ENCODE peak calls at places on chromosome 7, in nine cellular contexts. O is PC-9; U is heart right ventricle; P is cerebellum; B is effector memory CD4-positive, alpha-beta T cell; J is tibial artery; D is stimulated activated CD4-positive, alpha-beta T cell treated with anti-CD3 and anti-CD28 coated beads, Interleukin-1b, Interleukin-23, amount 100 ng/mL, for 24 hours; N is dorsolateral prefrontal cortex; A is tibial nerve. Z is an unnamed sample.

GRCh38 chr7:107446988-107447387 is 22.9 kb upstream of the GPR22 start:
- DNase-seq in O (no peak), U (no peak), P (no peak), B (no peak), J (no peak), D (no peak), N (no peak), A (no peak), Z (no peak)

GRCh38 chr7:368651-369475 is 78.9 kb downstream of the FOXL3 start:
- DNase-seq in O (no peak), U (no peak), P (no peak), B (no peak), J (no peak), D (no peak), N (no peak), A (no peak), Z (no peak)

GRCh38 chr7:112205348-112206237 is 606 bp downstream of the DOCK4 start:
- DNase-seq in O (peak), U (peak), P (peak), B (no peak), J (peak), D (no peak), N (peak), A (peak), Z (peak)

GRCh38 chr7:135169141-135169935 is 1.2 kb downstream of the CYREN start:
- DNase-seq in O (peak), U (no peak), P (no peak), B (peak), J (no peak), D (peak), N (no peak), A (no peak), Z (no peak)

GRCh38 chr7:42456267-42456666 is 219.3 kb upstream of the GLI3 start:
- DNase-seq in O (no peak), U (no peak), P (peak), B (no peak), J (no peak), D (no peak), N (no peak), A (no peak), Z (no peak)

GRCh38 chr7:20310963-20311742 is 19.5 kb upstream of the ITGB8 start:
- DNase-seq in O (no peak), U (no peak), P (no peak), B (no peak), J (no peak), D (no peak), N (no peak), A (peak), Z (no peak)

GRCh38 chr7:116311816-116312471 is 101.6 kb downstream of the TES start:
- DNase-seq in O (no peak), U (no peak), P (no peak), B (no peak), J (no peak), D (no peak), N (no peak), A (no peak), Z (no peak)

GRCh38 chr7:18458830-18459229 is 36.7 kb upstream of the HDAC9 start:
- DNase-seq in O (peak), U (no peak), P (peak), B (no peak), J (no peak), D (no peak), N (no peak), A (no peak), Z (no peak)

GRCh38 chr7:76424413-76425111 is at the start of gene ZP3:
- DNase-seq in O (no peak), U (no peak), P (no peak), B (no peak), J (no peak), D (no peak), N (no peak), A (no peak), Z (no peak)

Z was measured in lung.